ENCODE peak calls at places on chromosomes 3 and 15, in five cellular contexts. L, Z, F, A and U are unnamed samples. For H3K4me1, the result is how much of the 10 kb centered on the place peaks cover.

GRCh38 chr3:98095870-98096269 is 8.9 kb downstream of the OR5AC2 start:
- DNase-seq in A (no peak), F (no peak), Z (no peak), L (no peak), U (no peak)

GRCh38 chr3:62003833-62004232 is 369.5 kb downstream of the FEZF2 start:
- DNase-seq in L (no peak), A (no peak), Z (no peak), F (no peak), U (no peak)

GRCh38 chr3:135739755-135740154 is 225.8 kb upstream of the PPP2R3A start:
- DNase-seq in Z (no peak), A (no peak), F (no peak), L (no peak), U (no peak)

GRCh38 chr3:4417449-4417848 is 49.6 kb downstream of the SUMF1 start:
- DNase-seq in F (no peak), A (no peak), L (no peak), Z (no peak), U (no peak)

GRCh38 chr3:183099026-183099837 is at the start of gene MCCC1:
- DNase-seq in F (peak), L (peak), Z (peak), A (peak), U (peak)

GRCh38 chr15:74844319-74845207 is 1.6 kb upstream of the ULK3 start:
- DNase-seq in L (no peak), A (no peak), Z (no peak), F (no peak), U (no peak)

GRCh38 chr3:46866720-46867549 is 3.7 kb upstream of the MYL3 start:
- DNase-seq in F (peak), L (peak), A (peak), Z (peak), U (peak)

GRCh38 chr15:97235285-97235985 is 725.1 kb upstream of the ARRDC4 start:
- DNase-seq in L (peak), A (peak), F (peak), Z (peak), U (no peak)

GRCh38 chr3:110493752-110494151 is 577.9 kb upstream of the NECTIN3 start:
- DNase-seq in L (no peak), Z (no peak), F (no peak), A (no peak), U (no peak)

GRCh38 chr3:13125092-13126015 is 52.1 kb upstream of the IQSEC1 start:
- DNase-seq in A (no peak), Z (no peak), F (no peak), L (no peak), U (peak)

GRCh38 chr3:196936288-196936687 is 6.0 kb downstream of the NCBP2 start:
- DNase-seq in F (no peak), A (no peak), L (no peak), Z (no peak), U (no peak)

GRCh38 chr3:44648564-44649229 is at the start of gene ZNF35:
- DNase-seq in L (peak), A (peak), Z (peak), F (peak), U (peak)

GRCh38 chr3:138114988-138115971 is at the start of gene DZIP1L:
- DNase-seq in L (peak), A (peak), F (peak), Z (peak), U (peak)

GRCh38 chr15:62711691-62712454 is 330.7 kb upstream of the TPM1 start:
- DNase-seq in L (no peak), F (no peak), A (no peak), Z (no peak), U (no peak)

GRCh38 chr3:190811775-190812480 is 50.6 kb downstream of the GMNC start:
- DNase-seq in F (no peak), L (peak), Z (no peak), A (no peak), U (no peak)

GRCh38 chr3:158403013-158403412 is 168.0 kb upstream of the MLF1 start:
- DNase-seq in A (no peak), F (no peak), L (no peak), Z (no peak), U (no peak)

GRCh38 chr3:128547368-128547987 is 54.5 kb upstream of the GATA2 start:
- DNase-seq in A (no peak), F (no peak), L (peak), Z (no peak), U (no peak)

GRCh38 chr15:69468241-69469121 is 15.9 kb downstream of the RPLP1 start:
- DNase-seq in A (peak), F (peak), Z (peak), L (peak), U (no peak)

GRCh38 chr15:82810061-82810862 is 834 bp downstream of the WHAMM start:
- DNase-seq in L (no peak), F (peak), A (peak), Z (peak), U (peak)

GRCh38 chr3:184360834-184361531 is 422 bp downstream of the CLCN2 start:
- DNase-seq in Z (no peak), A (no peak), L (no peak), F (no peak), U (no peak)

GRCh38 chr3:184360070-184360833 is 1.2 kb downstream of the CLCN2 start:
- DNase-seq in A (no peak), L (no peak), F (no peak), Z (no peak), U (no peak)

GRCh38 chr3:184361932-184362667 is 590 bp downstream of the POLR2H start:
- DNase-seq in A (peak), F (peak), Z (peak), L (peak), U (peak)

GRCh38 chr3:184362668-184363540 is 1.4 kb downstream of the POLR2H start:
- DNase-seq in L (peak), Z (peak), F (peak), A (peak), U (peak)

DNA sequence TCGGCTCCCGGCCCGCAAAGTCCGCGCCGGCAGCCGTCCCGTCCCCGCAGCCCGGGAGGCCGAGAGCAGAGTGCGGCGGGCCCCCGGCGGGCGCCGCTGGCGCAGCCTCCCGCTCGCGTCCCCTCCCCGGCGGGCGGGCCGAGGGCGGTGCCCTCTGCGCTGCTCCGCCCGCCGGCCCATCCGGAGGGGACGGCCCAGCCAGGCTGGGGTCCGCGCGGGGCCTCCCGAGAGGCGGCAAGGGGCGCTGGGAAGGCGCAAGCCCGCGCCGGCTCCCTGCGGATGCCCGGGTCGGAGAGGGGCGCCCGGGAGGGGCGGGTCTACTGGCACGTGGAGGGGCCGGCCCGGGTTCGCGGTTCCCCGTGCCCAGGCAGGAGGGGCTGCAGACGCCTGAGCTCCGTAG is at the start of the genes CLCN2 and POLR2H:
- DNase-seq in F (peak), L (peak), Z (peak), A (peak), U (no peak)
- TF ChIP-seq POLR2AphosphoS5 in F (peak), L (no peak), Z (no peak), A (peak), U (peak)

GRCh38 chr3:64186667-64187064 is 38.6 kb downstream of the PRICKLE2 start:
- DNase-seq in F (no peak), A (no peak), Z (no peak), L (no peak), U (no peak)
- H3K4me1 ChIP-seq in F (under half), A (under half), Z (under half), L (under half), U (under half)

GRCh38 chr3:112638327-112639020 is 2.5 kb downstream of the CCDC80 start:
- DNase-seq in F (no peak), Z (no peak), L (no peak), A (no peak), U (no peak)
- TF ChIP-seq POLR2A in F (no peak), Z (no peak), L (no peak), A (no peak), U (no peak)

GRCh38 chr15:93983501-93983900 is 247.9 kb upstream of the MCTP2 start:
- DNase-seq in L (no peak), Z (no peak), A (no peak), F (no peak), U (no peak)

GRCh38 chr15:93981706-93982105 is 249.7 kb upstream of the MCTP2 start:
- DNase-seq in F (no peak), Z (no peak), L (no peak), A (no peak), U (no peak)

GRCh38 chr15:93980149-93980911 is 251.0 kb upstream of the MCTP2 start:
- DNase-seq in L (no peak), A (no peak), Z (no peak), F (peak), U (no peak)

GRCh38 chr15:93985173-93985572 is 246.2 kb upstream of the MCTP2 start:
- DNase-seq in F (no peak), L (no peak), A (no peak), Z (no peak), U (no peak)

GRCh38 chr15:93982226-93982641 is 249.1 kb upstream of the MCTP2 start:
- DNase-seq in L (no peak), F (no peak), Z (no peak), A (no peak), U (no peak)
- TF ChIP-seq POLR2AphosphoS5 in L (no peak), F (no peak), Z (no peak), A (no peak), U (no peak)

DNA sequence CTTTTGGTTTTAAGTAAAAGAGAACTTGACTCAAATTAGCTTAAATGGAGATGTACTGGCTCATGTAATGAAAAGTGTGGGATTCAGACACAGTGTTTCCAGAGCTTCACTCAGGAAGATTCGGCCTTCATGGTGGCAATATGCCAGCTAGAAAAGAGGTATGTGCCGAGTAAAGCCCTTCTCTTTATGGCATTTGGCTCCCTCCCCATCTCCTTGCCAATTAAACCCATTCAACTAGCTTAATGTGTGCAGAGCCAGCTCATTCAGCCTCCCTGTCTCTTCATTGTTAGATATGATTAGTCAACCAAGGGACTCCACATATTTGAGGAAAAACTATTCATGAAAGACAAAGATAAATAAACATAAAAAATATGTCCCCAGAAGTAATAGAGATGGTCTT is 15.0 kb upstream of the TRANK1 start:
- DNase-seq in Z (no peak), L (no peak), A (no peak), F (no peak), U (no peak)
- H3K4me1 ChIP-seq in Z (under half), L (under half), A (under half), F (under half), U (under half)

DNA sequence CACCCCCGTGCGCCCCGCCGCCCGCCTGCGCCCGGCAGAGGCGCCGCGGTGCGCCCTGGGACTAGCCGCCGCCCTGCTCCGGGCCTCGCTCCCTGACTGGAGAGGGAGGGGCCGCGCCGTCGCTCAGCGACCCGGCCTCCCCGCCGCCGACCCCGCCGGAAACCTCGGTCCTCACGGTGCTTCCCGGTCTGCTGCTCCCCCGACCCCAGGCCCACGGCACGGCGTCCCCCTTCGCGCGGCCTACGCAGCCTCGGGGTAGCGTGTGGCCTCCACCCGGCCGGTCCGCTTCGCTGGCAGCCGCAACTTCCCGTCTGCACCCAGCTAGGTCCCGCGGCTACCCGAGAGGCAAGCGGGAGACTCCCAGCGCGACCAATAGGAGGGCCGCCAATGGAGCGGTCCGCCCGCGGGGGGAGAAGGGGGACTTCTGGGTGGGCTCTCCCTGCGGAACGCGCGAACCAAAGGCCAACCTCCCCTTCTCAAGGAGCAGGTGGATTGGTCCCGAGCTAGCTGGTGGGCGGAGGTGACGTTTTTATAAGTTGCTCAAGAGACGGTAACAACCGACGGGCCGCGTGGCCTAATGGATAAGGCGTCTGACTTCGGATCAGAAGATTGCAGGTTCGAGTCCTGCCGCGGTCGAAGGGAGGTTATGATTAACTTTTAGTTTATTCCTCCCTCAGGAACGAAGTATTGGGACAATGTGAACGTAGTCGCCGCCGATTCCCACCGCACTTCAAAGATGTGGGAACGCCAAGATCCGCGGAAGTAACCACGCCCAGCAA is at the start of gene POLG:
- DNase-seq in Z (peak), A (peak), F (peak), L (peak), U (peak)
- TF ChIP-seq POLR2A in Z (no peak), A (peak), F (peak), L (peak), U (peak)

GRCh38 chr15:36914962-36915808 is 185.2 kb downstream of the MEIS2 start:
- DNase-seq in F (no peak), A (no peak), L (no peak), Z (no peak), U (no peak)
- TF ChIP-seq POLR2AphosphoS5 in F (no peak), A (no peak), L (no peak), Z (peak), U (no peak)

GRCh38 chr3:152334761-152335160 is 66.0 kb downstream of the MBNL1 start:
- DNase-seq in Z (no peak), A (no peak), L (no peak), F (no peak), U (no peak)

GRCh38 chr3:152331975-152332374 is 63.2 kb downstream of the MBNL1 start:
- DNase-seq in A (no peak), Z (no peak), F (no peak), L (no peak), U (no peak)

GRCh38 chr3:152331018-152331541 is 62.4 kb downstream of the MBNL1 start:
- DNase-seq in F (no peak), Z (no peak), L (no peak), A (no peak), U (no peak)

GRCh38 chr3:152335273-152335672 is 66.5 kb downstream of the MBNL1 start:
- DNase-seq in A (no peak), L (no peak), Z (no peak), F (no peak), U (no peak)

GRCh38 chr3:152333928-152334327 is 65.2 kb downstream of the MBNL1 start:
- DNase-seq in Z (no peak), L (no peak), A (no peak), F (no peak), U (no peak)
- H3K4me1 ChIP-seq in Z (under half), L (under half), A (under half), F (half or more), U (half or more)